ENCODE peak calls at places on chromosomes 11 and 22, in four cellular contexts. C is PC-3; T is activated T-cell treated with anti-CD3 and anti-CD28 coated beads, Interleukin-2, amount 50 U/mL, for 24 hours; L is heart left ventricle. K is an unnamed sample.

GRCh38 chr11:77046060-77046501 is 11.9 kb downstream of the B3GNT6 start:
- DNase-seq in C (peak), T (peak), L (no peak), K (peak)

GRCh38 chr11:125404811-125405481 is 91.1 kb downstream of the FEZ1 start:
- DNase-seq in C (peak), T (peak), L (peak), K (peak)

GRCh38 chr11:71342951-71343827 is 90.8 kb upstream of the SHANK2 start:
- DNase-seq in C (peak), T (no peak), L (no peak), K (no peak)

GRCh38 chr22:46842606-46843005 is 80.2 kb downstream of the TBC1D22A start:
- DNase-seq in C (no peak), T (no peak), L (no peak), K (no peak)

GRCh38 chr11:57459112-57460016 is 964 bp upstream of the RTN4RL2 start:
- DNase-seq in C (peak), T (peak), L (no peak), K (peak)

GRCh38 chr11:100636536-100636935 is 50.6 kb upstream of the ARHGAP42 start:
- DNase-seq in C (no peak), T (no peak), L (no peak), K (no peak)

GRCh38 chr11:120012245-120012644 is 125.7 kb downstream of the TRIM29 start:
- DNase-seq in C (no peak), T (no peak), L (no peak), K (no peak)

GRCh38 chr11:65454311-65454695 is 31.7 kb downstream of the NEAT1 start:
- DNase-seq in C (peak), T (peak), L (no peak), K (peak)

GRCh38 chr11:128856241-128856640 is 10.9 kb downstream of the KCNJ1 start:
- DNase-seq in C (no peak), T (no peak), L (no peak), K (no peak)

GRCh38 chr11:2772544-2773031 is 72.8 kb upstream of the KCNQ1OT1 start:
- DNase-seq in C (peak), T (peak), L (peak), K (peak)

GRCh38 chr11:65118097-65118837 is 766 bp upstream of the ZNHIT2 start:
- DNase-seq in C (no peak), T (no peak), L (peak), K (peak)

GRCh38 chr11:76323804-76324203 is 57.1 kb downstream of the THAP12 start:
- DNase-seq in C (no peak), T (no peak), L (no peak), K (peak)

K was measured in activated naive CD8-positive, alpha-beta T cell treated with anti-CD3 and anti-CD28 coated beads, Interleukin-2, amount 10 ng/mL, durations not matched to agents 7 days and 5 days.